ENCODE peak calls at places on chromosomes 1 and 21, in six cellular contexts. S, W, B, G, E and U are unnamed samples.

GRCh38 chr1:166971252-166971651 is 4.1 kb downstream of the ILDR2 start:
- DNase-seq in S (no peak), W (peak), B (no peak), G (no peak), E (no peak), U (no peak)

GRCh38 chr1:208030320-208031091 is 119.6 kb upstream of the CD34 start:
- DNase-seq in S (no peak), W (no peak), B (no peak), G (peak), E (no peak), U (no peak)

GRCh38 chr1:217211484-217211883 is 419.4 kb downstream of the GPATCH2 start:
- DNase-seq in S (no peak), W (no peak), B (no peak), G (no peak), E (no peak), U (no peak)

GRCh38 chr21:31317688-31318087 is 26.4 kb downstream of the TIAM1 start:
- DNase-seq in S (no peak), W (no peak), B (no peak), G (no peak), E (no peak), U (no peak)

GRCh38 chr21:43978060-43978459 is 34.0 kb upstream of the TRAPPC10 start:
- DNase-seq in S (no peak), W (no peak), B (no peak), G (no peak), E (no peak), U (no peak)

GRCh38 chr1:199279872-199280649 is 641.2 kb downstream of the PTPRC start:
- DNase-seq in S (no peak), W (no peak), B (no peak), G (no peak), E (no peak), U (no peak)

GRCh38 chr1:212487774-212488435 is 55.2 kb downstream of the NENF start:
- DNase-seq in S (no peak), W (no peak), B (no peak), G (no peak), E (no peak), U (no peak)

GRCh38 chr1:103363008-103363365 is 162.5 kb upstream of the RNPC3 start:
- DNase-seq in S (no peak), W (no peak), B (no peak), G (no peak), E (no peak), U (no peak)

GRCh38 chr1:223419561-223419960 is 26.3 kb downstream of the CCDC185 start:
- DNase-seq in S (no peak), W (peak), B (no peak), G (no peak), E (no peak), U (no peak)

GRCh38 chr1:214739621-214740238 is 136.7 kb downstream of the CENPF start:
- DNase-seq in S (no peak), W (no peak), B (no peak), G (no peak), E (no peak), U (no peak)

GRCh38 chr1:195939844-195940243 is 668.4 kb downstream of the KCNT2 start:
- DNase-seq in S (no peak), W (no peak), B (peak), G (no peak), E (no peak), U (no peak)

GRCh38 chr1:150564051-150564991 is 15.1 kb downstream of the MCL1 start:
- DNase-seq in S (no peak), W (no peak), B (no peak), G (peak), E (no peak), U (no peak)